ENCODE peak calls at places on chromosomes 12 and 14, in five cellular contexts. Z is coronary artery, K is astrocyte of the spinal cord, Q is Calu3, E is tibial artery. H is an unnamed sample.

GRCh38 chr12:41917827-41918445 is 226.7 kb downstream of the GXYLT1 start:
- DNase-seq in E (no peak), Q (no peak), Z (no peak), K (peak), H (no peak)

GRCh38 chr14:69363055-69363454 is 35.0 kb downstream of the ERH start:
- DNase-seq in K (peak), Z (no peak), Q (no peak), E (no peak), H (no peak)

GRCh38 chr12:116551952-116552749 is 7.0 kb upstream of the MAP1LC3B2 start:
- DNase-seq in E (no peak), K (peak), Q (no peak), Z (no peak), H (no peak)

GRCh38 chr14:75825147-75825592 is 156.6 kb downstream of the TGFB3 start:
- DNase-seq in E (no peak), K (peak), Z (no peak), Q (no peak), H (no peak)

GRCh38 chr14:91315844-91316267 is 71.4 kb upstream of the GPR68 start:
- DNase-seq in Z (no peak), Q (no peak), K (no peak), E (no peak), H (no peak)

GRCh38 chr12:16891673-16892072 is 285.7 kb upstream of the LMO3 start:
- DNase-seq in Q (no peak), E (no peak), Z (no peak), K (no peak), H (no peak)

GRCh38 chr12:112162261-112162790 is 37.0 kb downstream of the TRAFD1 start:
- DNase-seq in E (peak), K (no peak), Z (peak), Q (no peak), H (no peak)

GRCh38 chr12:68611094-68611818 is 557 bp downstream of the RAP1B start:
- DNase-seq in K (peak), Q (peak), E (peak), Z (peak), H (peak)

GRCh38 chr14:31893156-31893813 is 183.8 kb upstream of the ARHGAP5 start:
- DNase-seq in E (no peak), Q (no peak), Z (no peak), K (no peak), H (no peak)

GRCh38 chr12:79121486-79121885 is 256.9 kb downstream of the SYT1 start:
- DNase-seq in Z (no peak), E (no peak), K (no peak), Q (peak), H (no peak)

GRCh38 chr14:22829661-22830328 is at the start of gene MRPL52:
- DNase-seq in E (peak), K (peak), Q (peak), Z (peak), H (peak)

GRCh38 chr14:102654298-102654697 is 61.8 kb downstream of the RCOR1 start:
- DNase-seq in Q (no peak), K (no peak), Z (no peak), E (no peak), H (no peak)

GRCh38 chr12:124512667-124513296 is 54.6 kb downstream of the NCOR2 start:
- DNase-seq in E (peak), Q (peak), K (peak), Z (peak), H (peak)

GRCh38 chr12:89525002-89525823 is 617 bp upstream of the GALNT4 start:
- DNase-seq in Z (no peak), K (peak), E (peak), Q (peak), H (no peak)

GRCh38 chr12:30461011-30461670 is 234.5 kb downstream of the IPO8 start:
- DNase-seq in K (no peak), E (no peak), Z (no peak), Q (no peak), H (no peak)

GRCh38 chr14:89190779-89191513 is 226.1 kb downstream of the FOXN3 start:
- DNase-seq in Z (no peak), K (no peak), E (no peak), Q (no peak), H (no peak)

GRCh38 chr12:91194500-91194899 is 11.9 kb upstream of the DCN start:
- DNase-seq in Z (no peak), K (peak), E (no peak), Q (no peak), H (no peak)

GRCh38 chr12:80700327-80700726 is 7.1 kb upstream of the MYF6 start:
- DNase-seq in Q (no peak), E (no peak), Z (no peak), K (no peak), H (no peak)

GRCh38 chr12:101743724-101744472 is 4.6 kb upstream of the SYCP3 start:
- DNase-seq in Z (no peak), K (no peak), Q (no peak), E (no peak), H (no peak)

GRCh38 chr12:110622582-110622981 is 8.7 kb downstream of the TCTN1 start:
- DNase-seq in Q (no peak), E (no peak), Z (no peak), K (no peak), H (no peak)

GRCh38 chr12:103800252-103800771 is 40.7 kb downstream of the NT5DC3 start:
- DNase-seq in E (peak), Q (peak), Z (peak), K (peak), H (no peak)

GRCh38 chr12:29517265-29517664 is 19.8 kb upstream of the OVCH1 start:
- DNase-seq in E (no peak), Z (no peak), Q (peak), K (no peak), H (no peak)

GRCh38 chr12:125395583-125396215 is 330.5 kb downstream of the AACS start:
- DNase-seq in E (no peak), Q (no peak), Z (no peak), K (no peak), H (no peak)

GRCh38 chr14:64391113-64391725 is 3.1 kb downstream of the MTHFD1 start:
- DNase-seq in K (no peak), Q (no peak), E (no peak), Z (no peak), H (no peak)

GRCh38 chr12:110071967-110072366 is 23.6 kb upstream of the C12orf76 start:
- DNase-seq in K (no peak), Z (no peak), E (no peak), Q (no peak), H (no peak)

GRCh38 chr12:121025442-121026226 is 9.3 kb upstream of the C12orf43 start:
- DNase-seq in Q (peak), E (no peak), K (no peak), Z (no peak), H (no peak)

GRCh38 chr12:100987552-100988277 is 193.1 kb downstream of the ANO4 start:
- DNase-seq in Q (peak), K (peak), E (no peak), Z (no peak), H (no peak)

GRCh38 chr14:91125801-91126200 is 11.9 kb downstream of the DGLUCY start:
- DNase-seq in K (no peak), E (no peak), Q (no peak), Z (no peak), H (no peak)

GRCh38 chr12:49763006-49763591 is 21.7 kb downstream of the TMBIM6 start:
- DNase-seq in K (peak), Z (no peak), Q (peak), E (peak), H (no peak)

GRCh38 chr12:119807380-119807779 is 69.7 kb downstream of the CIT start:
- DNase-seq in K (no peak), E (no peak), Z (no peak), Q (no peak), H (no peak)

GRCh38 chr12:32896438-32897275 is at the start of gene PKP2:
- DNase-seq in Q (peak), Z (no peak), K (peak), E (no peak), H (peak)

GRCh38 chr14:38496092-38496491 is 240.2 kb upstream of the CLEC14A start:
- DNase-seq in Z (no peak), Q (no peak), E (no peak), K (no peak), H (no peak)

GRCh38 chr14:23364604-23365352 is at the start of gene EFS:
- DNase-seq in Z (no peak), K (peak), E (peak), Q (no peak), H (no peak)

GRCh38 chr14:66650491-66650911 is 142.6 kb downstream of the GPHN start:
- DNase-seq in Q (peak), K (no peak), E (no peak), Z (no peak), H (no peak)

GRCh38 chr12:52125499-52125900 is 46.0 kb downstream of the SMIM41 start:
- DNase-seq in Q (no peak), E (peak), Z (no peak), K (no peak), H (no peak)

GRCh38 chr12:132686831-132687210 is 321 bp downstream of the POLE start:
- DNase-seq in E (no peak), K (no peak), Z (no peak), Q (no peak), H (no peak)

GRCh38 chr12:52690351-52691075 is 10.3 kb upstream of the KRT1 start:
- DNase-seq in E (no peak), Z (no peak), K (no peak), Q (no peak), H (no peak)

GRCh38 chr12:92745874-92746553 is 43.2 kb downstream of the PLEKHG7 start:
- DNase-seq in E (peak), K (peak), Q (peak), Z (peak), H (no peak)

GRCh38 chr12:64256166-64256800 is 34.2 kb upstream of the KICS2 start:
- DNase-seq in E (no peak), K (peak), Z (no peak), Q (peak), H (no peak)

DNA sequence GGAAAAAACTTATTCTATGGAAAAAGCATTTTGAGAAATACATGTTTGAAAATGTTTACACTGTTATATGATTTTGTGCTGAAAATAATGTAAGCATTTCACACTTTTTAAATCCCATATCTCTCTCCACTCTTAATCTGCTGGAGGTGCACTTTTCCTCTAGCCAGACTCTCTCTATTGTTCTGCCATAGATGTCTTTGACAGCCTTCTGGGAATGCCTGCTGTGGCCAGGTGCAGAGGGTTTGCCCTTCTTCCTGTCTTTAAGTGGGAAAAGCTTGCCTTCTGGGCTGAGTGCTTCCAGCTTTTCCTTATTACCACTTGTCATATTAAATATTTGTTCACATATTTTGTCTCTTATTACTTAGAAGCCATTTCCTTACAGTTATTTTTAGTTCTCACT is 60.1 kb upstream of the PPM1H start:
- DNase-seq in Z (no peak), K (no peak), E (no peak), Q (no peak), H (no peak)
- TF ChIP-seq CTCF in Z (no peak), K (no peak), E (no peak), Q (no peak), H (no peak)

DNA sequence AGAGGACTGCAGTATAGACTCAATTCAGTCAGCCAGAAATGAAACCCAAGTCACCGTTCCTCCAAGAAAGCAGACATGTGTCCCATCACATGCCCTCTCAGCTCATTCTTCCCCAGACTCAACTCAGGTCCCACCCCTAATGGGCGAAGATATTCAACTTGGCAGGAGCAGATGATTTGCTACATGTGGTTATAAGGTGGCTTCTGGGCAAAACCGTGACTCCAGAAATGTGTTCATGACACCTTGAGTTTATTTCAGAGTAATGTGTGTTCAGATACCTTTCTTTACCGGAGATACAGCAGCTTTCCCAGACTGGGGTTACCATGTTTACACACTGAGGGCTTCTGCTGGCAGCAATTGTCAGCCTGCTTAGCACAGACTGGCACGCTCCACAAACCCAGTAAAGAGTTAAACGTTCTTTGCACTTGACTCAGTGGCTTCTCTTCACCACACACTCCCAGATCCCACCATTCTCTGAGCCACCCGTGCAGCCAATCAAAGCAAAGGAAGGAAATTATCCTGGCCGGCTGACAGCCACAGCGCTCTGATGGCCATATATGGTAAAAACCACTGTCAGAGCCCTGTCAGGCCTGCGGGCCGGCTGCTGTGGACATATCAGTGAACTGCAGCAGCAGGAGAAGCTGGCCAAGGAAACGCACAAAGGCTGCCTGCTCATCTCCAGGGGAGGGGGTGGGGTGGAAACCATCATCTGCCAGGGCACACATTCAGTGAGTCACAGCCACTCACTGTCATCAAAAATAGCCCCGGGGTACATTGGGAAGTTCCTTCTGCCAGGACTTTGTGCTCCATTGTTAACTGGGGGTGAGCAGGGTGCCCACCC is 39.9 kb downstream of the CORO1C start:
- DNase-seq in Z (peak), Q (peak), K (peak), E (peak), H (peak)
- TF ChIP-seq CTCF in Z (no peak), Q (peak), K (peak), E (peak), H (peak)

GRCh38 chr12:58443273-58443980 is 476.9 kb downstream of the LRIG3 start:
- DNase-seq in K (no peak), Q (peak), Z (no peak), E (no peak), H (no peak)
- TF ChIP-seq CTCF in K (peak), Q (peak), Z (peak), E (peak), H (peak)

GRCh38 chr14:86541969-86542368 is 1012.0 kb downstream of the FLRT2 start:
- DNase-seq in E (no peak), Q (no peak), Z (no peak), K (no peak), H (no peak)
- TF ChIP-seq CTCF in E (no peak), Q (no peak), Z (no peak), K (no peak), H (no peak)

GRCh38 chr14:54565236-54566151 is 1.4 kb upstream of the SAMD4A start:
- DNase-seq in Q (peak), Z (peak), K (peak), E (peak), H (peak)
- TF ChIP-seq CTCF in Q (no peak), Z (no peak), K (peak), E (no peak), H (peak)

DNA sequence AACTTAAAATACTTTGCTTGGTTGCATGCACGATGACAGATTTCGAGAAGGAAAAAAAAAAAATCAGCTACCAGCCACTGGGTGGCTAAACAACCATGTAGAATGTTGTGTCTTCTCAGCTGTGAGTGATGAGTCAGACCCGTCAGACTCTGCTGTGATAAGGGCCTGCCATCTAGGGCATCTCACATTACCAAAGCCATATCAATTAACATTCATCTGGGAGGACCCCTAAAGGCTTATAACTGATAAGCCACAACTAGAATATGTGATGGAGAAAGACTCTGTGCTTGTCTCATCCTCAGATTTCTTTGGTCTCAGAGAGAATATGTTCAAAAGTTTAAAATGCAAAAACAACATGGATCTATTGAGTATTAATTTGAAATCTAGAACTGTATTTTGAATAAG is 111.5 kb downstream of the PAX9 start:
- DNase-seq in Z (no peak), E (no peak), K (peak), Q (peak), H (no peak)
- TF ChIP-seq CTCF in Z (no peak), E (no peak), K (no peak), Q (no peak), H (peak)

DNA sequence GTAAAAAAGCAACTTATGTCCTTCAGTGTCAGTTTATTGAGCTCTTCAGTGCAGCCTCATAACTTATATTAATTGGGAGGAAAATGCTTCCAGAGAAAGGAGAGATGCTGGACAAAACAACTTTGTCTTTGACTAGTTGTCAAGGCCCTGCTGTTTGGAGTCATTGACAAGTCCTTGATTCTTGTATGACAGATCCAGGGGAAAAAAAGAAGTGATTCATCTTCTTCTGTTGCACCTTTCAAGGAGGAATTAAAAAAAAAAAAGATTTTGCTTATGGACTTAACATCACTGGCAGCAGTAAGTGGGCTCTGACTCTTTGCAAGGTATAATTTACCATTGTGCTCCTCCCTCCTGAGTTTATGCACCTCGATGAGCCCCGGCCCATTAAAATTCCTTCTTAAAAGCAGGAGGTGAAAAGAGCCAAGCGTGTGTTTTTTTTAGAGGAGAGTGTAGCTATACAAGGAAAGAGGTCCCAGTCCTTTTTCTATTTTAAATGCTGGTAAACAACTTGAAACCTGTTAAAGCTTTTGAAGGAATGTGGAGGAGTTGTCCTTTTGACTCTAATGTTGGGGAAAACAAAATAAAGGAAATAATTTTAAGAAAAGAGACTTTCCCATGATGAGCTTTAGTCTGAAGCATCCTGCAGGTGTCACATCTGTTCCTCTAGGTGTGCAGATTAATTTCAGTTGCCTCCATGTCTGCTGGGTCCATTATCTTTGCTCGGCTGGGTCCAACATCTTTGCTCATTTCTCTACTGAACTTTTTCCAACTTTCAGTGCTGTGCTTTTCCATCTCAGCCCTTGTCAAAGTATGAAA is 431.6 kb downstream of the RAD51B start:
- DNase-seq in E (no peak), K (no peak), Z (no peak), Q (no peak), H (no peak)
- TF ChIP-seq CTCF in E (no peak), K (no peak), Z (no peak), Q (no peak), H (no peak)

GRCh38 chr14:95876769-95877490 is at the start of gene TUNAR:
- DNase-seq in E (no peak), K (no peak), Z (no peak), Q (no peak), H (no peak)
- TF ChIP-seq CTCF in E (no peak), K (no peak), Z (no peak), Q (no peak), H (no peak)

H was measured in osteocyte.